ENCODE peak calls at places on chromosomes 7 and 10, in eight cellular contexts. X is HCT116, D is PC-3, Y is GM23248, R is hepatocyte, G is SK-N-SH, K is GM23338, F is OCI-LY7. L is an unnamed sample.

GRCh38 chr7:106284516-106285050 is at the start of gene NAMPT:
- DNase-seq in R (peak), D (peak), K (peak), Y (peak), G (peak), X (no peak), F (peak), L (peak)

GRCh38 chr7:129612112-129613015 is 844 bp downstream of the NRF1 start:
- DNase-seq in R (peak), G (peak), X (no peak), Y (peak), F (peak), K (peak), D (peak), L (peak)

GRCh38 chr7:76252020-76252419 is 50.3 kb downstream of the SRRM3 start:
- DNase-seq in R (no peak), D (no peak), G (no peak), Y (peak), X (no peak), F (no peak), K (no peak), L (no peak)

GRCh38 chr10:82628373-82628772 is 753.4 kb downstream of the NRG3 start:
- DNase-seq in F (no peak), Y (no peak), X (no peak), K (no peak), R (peak), G (no peak), D (no peak), L (peak)

GRCh38 chr7:70698219-70698832 is 433.6 kb upstream of the GALNT17 start:
- DNase-seq in R (peak), F (peak), K (peak), D (peak), G (peak), X (no peak), Y (peak), L (peak)

GRCh38 chr7:48112431-48113165 is 23.5 kb downstream of the UPP1 start:
- DNase-seq in Y (peak), F (no peak), K (no peak), R (no peak), D (peak), G (no peak), X (no peak), L (no peak)

GRCh38 chr7:12210179-12211053 is 678 bp upstream of the TMEM106B start:
- DNase-seq in R (peak), X (no peak), D (peak), K (peak), F (no peak), Y (no peak), G (peak), L (no peak)

GRCh38 chr7:1409555-1409954 is 49.7 kb downstream of the MICALL2 start:
- DNase-seq in Y (no peak), R (no peak), X (no peak), K (no peak), G (peak), D (no peak), F (no peak), L (no peak)

GRCh38 chr7:123126691-123127090 is 73.1 kb downstream of the SLC13A1 start:
- DNase-seq in Y (no peak), G (no peak), X (no peak), K (no peak), D (no peak), F (no peak), R (no peak), L (no peak)

GRCh38 chr7:77746824-77747165 is 50.5 kb downstream of the RSBN1L start:
- DNase-seq in R (no peak), F (no peak), Y (no peak), G (no peak), D (no peak), X (no peak), K (no peak), L (no peak)

GRCh38 chr7:31372538-31372937 is 32.0 kb upstream of the NEUROD6 start:
- DNase-seq in Y (no peak), D (no peak), X (no peak), G (no peak), F (no peak), R (no peak), K (no peak), L (no peak)

GRCh38 chr10:132535065-132535651 is 2.4 kb upstream of the INPP5A start:
- DNase-seq in G (no peak), R (no peak), D (no peak), Y (no peak), X (no peak), F (no peak), K (no peak), L (no peak)

GRCh38 chr7:44622342-44623151 is 16.1 kb downstream of the OGDH start:
- DNase-seq in R (peak), D (no peak), Y (peak), X (no peak), K (no peak), F (no peak), G (no peak), L (no peak)

GRCh38 chr7:37248396-37248836 is 200.2 kb downstream of the ELMO1 start:
- DNase-seq in G (no peak), F (no peak), R (no peak), Y (no peak), D (no peak), X (no peak), K (peak), L (peak)
- TF ChIP-seq EZH2phosphoT487 in G (no peak), F (no peak), R (no peak), Y (no peak), D (no peak), X (no peak), K (no peak), L (no peak)

GRCh38 chr7:69166979-69167516 is 431.2 kb upstream of the AUTS2 start:
- DNase-seq in D (no peak), K (peak), Y (no peak), G (no peak), F (no peak), X (no peak), R (no peak), L (no peak)

GRCh38 chr7:69177326-69177897 is 420.9 kb upstream of the AUTS2 start:
- DNase-seq in G (no peak), X (no peak), K (no peak), Y (no peak), R (no peak), D (no peak), F (no peak), L (no peak)

GRCh38 chr7:69173341-69173740 is 424.9 kb upstream of the AUTS2 start:
- DNase-seq in G (no peak), F (no peak), X (no peak), D (no peak), R (no peak), Y (no peak), K (no peak), L (no peak)

GRCh38 chr7:69169356-69169755 is 428.9 kb upstream of the AUTS2 start:
- DNase-seq in R (no peak), G (no peak), F (no peak), Y (no peak), X (no peak), K (no peak), D (no peak), L (no peak)

DNA sequence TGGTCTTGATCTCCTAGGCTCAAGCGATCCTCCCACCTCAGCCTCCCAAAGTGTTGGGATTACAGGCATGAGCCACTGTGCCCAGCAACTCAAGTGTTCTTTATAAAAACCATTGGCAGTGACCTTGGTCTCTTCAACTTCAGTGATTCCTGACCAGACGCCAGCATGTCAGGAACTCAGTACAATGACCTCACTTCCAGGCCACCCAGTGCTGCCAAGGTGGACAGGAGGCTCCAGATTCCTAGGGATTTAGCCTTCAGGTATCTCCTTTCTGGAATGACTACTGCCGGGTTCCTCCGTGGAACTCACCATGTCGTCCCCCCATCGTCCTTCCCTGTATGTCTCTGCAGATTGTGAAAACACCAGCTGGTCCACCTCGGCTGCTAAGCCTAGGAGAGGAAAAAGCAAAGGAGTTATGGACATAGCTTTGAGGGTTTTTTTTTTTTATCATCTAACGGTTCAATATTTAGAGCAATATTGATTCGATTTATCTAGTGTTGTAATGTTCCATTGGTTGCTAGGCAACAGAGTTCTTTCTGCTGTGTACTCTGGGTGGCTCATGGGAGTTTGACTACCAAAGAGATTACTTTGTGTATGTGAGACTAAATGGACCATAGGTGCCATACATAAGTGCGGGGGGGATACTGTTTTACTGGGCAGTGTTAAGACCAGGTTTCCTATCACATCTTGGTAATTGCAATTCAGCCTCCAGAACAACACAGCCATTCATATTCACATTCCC is 425.7 kb upstream of the AUTS2 start:
- DNase-seq in G (no peak), R (no peak), K (no peak), X (no peak), D (no peak), F (no peak), Y (no peak), L (no peak)
- TF ChIP-seq EZH2phosphoT487 in G (no peak), R (no peak), K (no peak), X (no peak), D (no peak), F (no peak), Y (no peak), L (no peak)

DNA sequence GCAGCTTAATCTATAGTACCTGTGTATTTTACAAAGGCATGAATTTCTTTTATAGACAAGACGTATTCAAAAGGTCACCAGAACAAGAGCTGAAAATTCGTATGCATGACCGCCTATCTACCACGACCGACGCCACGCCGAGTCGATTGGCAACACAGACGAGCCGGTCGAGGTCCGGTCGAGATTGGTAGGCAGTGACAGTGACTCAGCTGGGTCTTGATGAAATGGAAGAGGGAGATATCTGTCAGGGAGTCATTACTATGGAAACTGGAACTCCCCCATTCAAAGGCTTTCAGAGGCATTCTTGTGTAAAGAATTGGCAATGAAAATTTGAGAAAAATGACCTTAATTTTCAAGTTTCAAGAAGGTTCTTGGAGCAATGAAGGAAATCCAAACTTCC is 2.1 kb downstream of the ATP5MK start:
- DNase-seq in D (no peak), Y (no peak), R (no peak), X (no peak), F (no peak), K (no peak), G (no peak), L (no peak)
- TF ChIP-seq EZH2phosphoT487 in D (no peak), Y (no peak), R (no peak), X (no peak), F (no peak), K (no peak), G (no peak), L (no peak)

DNA sequence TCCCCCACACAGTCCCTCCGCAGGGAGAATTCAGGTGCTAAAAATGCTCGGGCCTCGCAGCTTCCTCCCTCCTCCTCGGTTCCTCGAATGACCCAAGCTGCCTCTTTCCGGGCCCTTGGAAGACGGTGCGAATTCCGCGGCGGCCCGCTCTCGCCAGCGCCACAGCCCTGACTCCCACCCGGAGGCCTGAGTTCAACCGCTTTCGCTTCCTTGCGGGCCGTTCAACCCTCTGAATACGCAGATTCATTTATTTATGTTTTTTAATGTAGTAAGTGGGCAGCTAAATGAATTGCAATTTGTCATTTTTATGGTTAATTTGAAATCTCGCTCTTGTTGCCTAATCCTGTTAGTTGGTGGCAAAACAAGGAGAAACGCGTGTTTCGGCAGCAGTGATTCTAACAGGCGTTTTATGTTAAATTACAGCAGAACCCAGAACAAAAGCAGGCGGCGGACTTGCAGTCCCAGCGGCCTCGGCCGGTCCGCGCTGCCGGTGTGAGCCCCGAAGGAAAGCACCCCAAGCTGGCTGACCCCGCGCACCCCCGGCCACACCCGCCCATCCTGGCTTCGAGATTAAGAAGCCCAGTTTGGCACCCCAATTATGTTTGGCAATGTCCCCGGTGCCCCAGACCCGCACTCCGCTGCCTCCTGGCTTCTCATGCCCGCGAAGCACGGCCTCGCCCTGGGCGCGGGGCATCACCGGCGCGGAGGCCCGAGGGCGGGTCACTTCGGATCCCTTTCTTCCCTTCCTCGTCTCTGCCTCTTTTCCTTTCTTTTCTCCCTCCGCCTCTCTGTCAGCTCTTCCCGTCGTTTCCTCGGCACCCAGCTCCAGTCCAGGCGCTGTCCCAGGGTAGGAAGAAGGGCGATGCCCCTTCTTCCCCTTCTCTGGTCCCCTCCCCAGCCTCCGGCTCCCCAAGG is 75.9 kb downstream of the INSIG1 start:
- DNase-seq in D (no peak), R (no peak), X (no peak), F (no peak), Y (peak), K (peak), G (peak), L (peak)
- TF ChIP-seq EZH2phosphoT487 in D (no peak), R (peak), X (no peak), F (no peak), Y (peak), K (peak), G (peak), L (peak)

GRCh38 chr10:122649903-122650302 is 49.7 kb downstream of the C10orf120 start:
- DNase-seq in K (no peak), F (no peak), R (no peak), D (no peak), X (no peak), Y (no peak), G (no peak), L (no peak)
- TF ChIP-seq EZH2phosphoT487 in K (no peak), F (no peak), R (no peak), D (no peak), X (no peak), Y (no peak), G (no peak), L (no peak)

DNA sequence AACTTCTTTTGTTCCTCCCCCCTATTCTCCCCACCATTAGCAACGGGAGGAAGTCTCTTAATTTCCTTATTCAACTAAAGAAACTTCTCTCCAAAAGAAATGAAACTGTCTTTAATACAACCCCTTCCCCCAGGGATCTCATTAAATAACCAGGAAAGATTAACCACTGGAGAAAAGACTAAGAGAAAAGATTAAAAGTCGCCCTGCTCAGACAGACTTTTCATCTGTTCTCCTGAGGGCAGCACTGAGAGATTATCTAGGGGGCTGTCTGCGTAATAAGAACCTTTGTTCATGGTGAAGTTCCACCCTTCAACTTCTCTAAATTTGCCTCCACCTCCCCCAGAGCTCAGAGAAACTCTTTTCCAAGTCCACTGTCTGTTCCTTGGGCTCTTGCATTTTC is 105.5 kb downstream of the HGF start:
- DNase-seq in D (no peak), X (no peak), R (no peak), F (no peak), G (no peak), Y (no peak), K (no peak), L (peak)
- TF ChIP-seq EZH2phosphoT487 in D (no peak), X (no peak), R (no peak), F (no peak), G (no peak), Y (no peak), K (no peak), L (no peak)

DNA sequence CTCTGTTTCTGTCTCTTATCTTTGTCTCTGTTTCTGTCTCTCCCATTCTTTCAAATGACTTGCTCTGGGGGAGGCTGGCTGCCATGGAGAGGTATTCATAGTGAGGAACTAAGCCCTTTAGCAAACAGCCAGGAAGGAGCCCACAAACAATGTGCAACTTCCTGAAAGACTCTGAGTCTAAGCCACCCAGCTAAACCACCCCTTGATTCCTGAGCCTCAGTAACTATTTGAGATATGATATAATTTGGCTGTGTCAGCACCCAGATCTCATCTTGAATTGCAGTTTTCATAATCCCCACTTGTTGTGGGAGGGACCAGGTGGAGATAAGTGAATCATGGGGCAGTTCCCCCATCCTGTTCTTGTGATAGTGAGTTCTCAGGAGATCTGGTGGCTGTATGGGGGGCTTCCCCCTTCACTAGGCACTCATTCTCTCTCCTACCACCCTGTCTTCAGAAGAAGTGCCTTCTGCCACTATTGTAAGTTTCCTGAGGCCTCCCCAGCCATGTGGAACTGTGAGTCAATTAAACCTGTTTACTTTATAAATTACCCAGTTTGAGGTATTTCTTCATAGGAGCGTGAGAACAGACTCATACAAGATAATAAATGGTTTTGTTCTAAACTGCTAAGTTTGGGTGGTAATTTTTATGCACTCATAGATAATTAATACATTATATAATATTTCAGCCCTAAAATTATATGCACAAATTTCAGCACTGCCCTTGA is 121.2 kb upstream of the FOXP2 start:
- DNase-seq in G (no peak), D (no peak), Y (peak), X (no peak), K (no peak), R (peak), F (no peak), L (peak)
- TF ChIP-seq EZH2phosphoT487 in G (no peak), D (no peak), Y (no peak), X (no peak), K (no peak), R (no peak), F (no peak), L (no peak)

GRCh38 chr10:33211123-33211878 is 123.2 kb downstream of the NRP1 start:
- DNase-seq in K (no peak), F (no peak), G (peak), D (peak), Y (peak), R (peak), X (no peak), L (no peak)
- TF ChIP-seq EZH2phosphoT487 in K (no peak), F (no peak), G (no peak), D (no peak), Y (no peak), R (no peak), X (no peak), L (no peak)

L was measured in neural progenitor cell.